ENCODE peak calls at places on chromosomes 2 and 18, in four cellular contexts. F is activated CD8-positive, alpha-beta T cell treated with anti-CD3 and anti-CD28 coated beads, Interleukin-2, amount 10 ng/mL, durations not matched to agents 7 days and 5 days; Z is brain microvascular endothelial cell; M is fibroblast of lung. V is an unnamed sample.

GRCh38 chr18:61833978-61834377 is 58.8 kb downstream of the RNF152 start:
- DNase-seq in M (no peak), F (no peak), Z (peak; percentile 86), V (no peak)

GRCh38 chr2:20452551-20452950 is 5.7 kb downstream of the RHOB start:
- DNase-seq in F (no peak), M (peak; percentile 67), Z (peak; percentile 47), V (peak; percentile 65)

GRCh38 chr18:59877366-59877765 is 22.4 kb upstream of the PMAIP1 start:
- DNase-seq in Z (no peak), M (no peak), F (no peak), V (no peak)

GRCh38 chr18:75377975-75378673 is 49.4 kb downstream of the SMIM21 start:
- DNase-seq in Z (no peak), F (no peak), M (no peak), V (peak; percentile 4)

GRCh38 chr18:78878335-78878734 is 101.3 kb upstream of the SALL3 start:
- DNase-seq in F (no peak), Z (no peak), M (no peak), V (no peak)

GRCh38 chr18:23938901-23939341 is 75.6 kb upstream of the TTC39C start:
- DNase-seq in Z (no peak), M (no peak), F (no peak), V (no peak)

GRCh38 chr18:6482198-6482977 is 67.7 kb upstream of the L3MBTL4 start:
- DNase-seq in M (peak; percentile 88), F (no peak), Z (peak; percentile 70), V (no peak)

GRCh38 chr2:37588316-37588777 is 83.1 kb downstream of the CDC42EP3 start:
- DNase-seq in F (no peak), Z (no peak), M (peak; percentile 38), V (no peak)

GRCh38 chr2:11681722-11682589 is 12.0 kb upstream of the NTSR2 start:
- DNase-seq in Z (no peak), M (no peak), F (peak; percentile 66), V (no peak)

GRCh38 chr2:1162768-1163584 is 212.3 kb downstream of the SNTG2 start:
- DNase-seq in M (no peak), Z (peak; percentile 53), F (peak; percentile 44), V (peak; percentile 3)

GRCh38 chr2:37283207-37283606 is 41.4 kb downstream of the PRKD3 start:
- DNase-seq in F (no peak), Z (peak; percentile 86), M (peak; percentile 92), V (no peak)

GRCh38 chr2:69969991-69970390 is 8.6 kb upstream of the ASPRV1 start:
- DNase-seq in Z (no peak), F (no peak), M (no peak), V (no peak)

GRCh38 chr2:42124051-42124813 is 44.9 kb upstream of the EML4 start:
- DNase-seq in F (no peak), Z (no peak), M (no peak), V (no peak)

GRCh38 chr18:79770826-79771225 is 26.9 kb upstream of the KCNG2 start:
- DNase-seq in M (no peak), F (no peak), Z (no peak), V (no peak)

GRCh38 chr2:40448476-40449079 is 3.3 kb downstream of the SLC8A1 start:
- DNase-seq in F (peak; percentile 23), M (peak; percentile 54), Z (peak; percentile 23), V (no peak)

GRCh38 chr2:120395686-120396518 is 50.0 kb downstream of the INHBB start:
- DNase-seq in Z (no peak), M (no peak), F (no peak), V (no peak)

GRCh38 chr2:121217627-121218026 is 67.4 kb downstream of the TFCP2L1 start:
- DNase-seq in F (no peak), M (no peak), Z (no peak), V (no peak)

GRCh38 chr2:46412010-46412409 is 67.4 kb upstream of the TMEM247 start:
- DNase-seq in Z (no peak), M (no peak), F (no peak), V (no peak)

GRCh38 chr2:33210626-33211025 is 263.9 kb downstream of the LTBP1 start:
- DNase-seq in F (no peak), M (peak; percentile 97), Z (peak; percentile 97), V (peak; percentile 52)